ENCODE peak calls at places on chromosomes 6 and 20, in four cellular contexts. Z is GM12865, Y is tibial artery, G is IMR-90. U is an unnamed sample.

GRCh38 chr6:98747960-98748359 is 86.4 kb upstream of the POU3F2 start:
- DNase-seq in Z (no peak), Y (no peak), G (no peak), U (no peak)

GRCh38 chr6:168132531-168133184 is 53.6 kb upstream of the FRMD1 start:
- DNase-seq in Z (no peak), Y (peak), G (peak), U (no peak)

GRCh38 chr6:133704371-133704770 is 184.5 kb upstream of the TCF21 start:
- DNase-seq in Z (no peak), Y (no peak), G (peak), U (no peak)

GRCh38 chr20:5608448-5609161 is 141.6 kb upstream of the SHLD1 start:
- DNase-seq in Z (peak), Y (no peak), G (peak), U (no peak)

GRCh38 chr6:4447646-4448315 is 312.4 kb upstream of the ECI2 start:
- DNase-seq in Z (no peak), Y (no peak), G (peak), U (no peak)

GRCh38 chr6:34025112-34025807 is 120.6 kb downstream of the GRM4 start:
- DNase-seq in Z (no peak), Y (no peak), G (no peak), U (no peak)

GRCh38 chr6:167100241-167100674 is 22.6 kb upstream of the CCR6 start:
- DNase-seq in Z (no peak), Y (no peak), G (no peak), U (no peak)

GRCh38 chr6:158642097-158642601 is 2.4 kb downstream of the DYNLT1 start:
- DNase-seq in Z (no peak), Y (no peak), G (peak), U (no peak)

GRCh38 chr20:3563548-3564177 is 92.8 kb downstream of the ATRN start:
- DNase-seq in Z (peak), Y (no peak), G (peak), U (no peak)

GRCh38 chr20:38125157-38126056 is 39.7 kb downstream of the TGM2 start:
- DNase-seq in Z (no peak), Y (peak), G (peak), U (no peak)

GRCh38 chr6:140566706-140567330 is 1192.4 kb upstream of the CITED2 start:
- DNase-seq in Z (no peak), Y (no peak), G (peak), U (no peak)

GRCh38 chr6:25987845-25988244 is 25.2 kb downstream of the TRIM38 start:
- DNase-seq in Z (no peak), Y (no peak), G (no peak), U (no peak)

GRCh38 chr6:163782436-163783003 is 368.0 kb downstream of the QKI start:
- DNase-seq in Z (peak), Y (no peak), G (no peak), U (peak)

DNA sequence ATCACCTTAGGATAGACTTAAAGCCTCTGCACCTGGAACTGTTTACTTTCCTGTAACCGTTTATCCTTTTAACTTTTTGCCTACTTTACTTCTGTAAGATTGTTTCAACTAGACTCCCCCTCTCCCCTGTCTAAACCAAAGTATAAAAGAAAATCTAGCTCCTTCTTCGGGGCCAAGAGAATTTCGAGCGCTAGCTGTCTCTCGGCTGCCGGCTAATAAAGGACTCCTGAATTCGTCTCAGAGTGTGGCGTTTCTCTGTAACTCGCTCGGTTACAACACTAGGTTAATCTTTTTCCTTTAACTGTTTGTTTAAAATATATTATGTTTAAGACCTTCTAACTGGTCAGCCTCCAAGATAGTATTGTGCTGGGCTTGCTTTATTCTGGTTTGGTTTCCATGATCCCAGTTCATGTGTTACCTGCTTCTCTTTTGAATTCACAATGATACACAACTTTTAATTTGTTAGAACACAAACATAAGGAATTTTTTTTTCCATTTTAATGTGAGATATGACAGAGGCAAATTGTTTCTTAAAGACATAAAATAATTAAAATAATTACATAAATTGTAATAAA is 8.7 kb upstream of the NQO2 start:
- DNase-seq in Z (no peak), Y (no peak), G (no peak), U (no peak)
- H3K4me3 ChIP-seq in Z (no peak), Y (peak), G (peak), U (no peak)

DNA sequence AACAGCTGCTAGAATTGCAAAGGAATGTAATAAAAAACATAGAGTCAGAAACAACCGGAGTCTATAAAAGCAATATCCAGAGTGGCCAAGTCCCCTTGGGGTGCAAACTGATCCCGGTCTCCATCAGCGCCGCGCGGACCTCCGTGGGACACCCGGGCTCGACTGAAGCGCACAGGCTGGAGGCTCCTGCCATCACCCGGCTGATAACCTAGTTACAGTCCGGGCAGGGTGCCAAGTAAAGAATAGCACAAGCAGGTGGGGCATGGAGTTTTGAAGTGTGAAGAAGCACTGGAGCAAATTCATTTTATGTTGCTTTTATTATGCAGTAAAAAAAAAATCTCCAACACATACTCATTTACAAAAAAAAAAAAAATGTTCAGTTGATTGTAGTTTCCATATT is 205.1 kb upstream of the GMDS start:
- DNase-seq in Z (no peak), Y (no peak), G (no peak), U (no peak)
- TF ChIP-seq CTCF in Z (no peak), Y (no peak), G (no peak), U (no peak)

GRCh38 chr6:129398764-129399163 is 311.2 kb downstream of the ARHGAP18 start:
- DNase-seq in Z (no peak), Y (no peak), G (no peak), U (no peak)

DNA sequence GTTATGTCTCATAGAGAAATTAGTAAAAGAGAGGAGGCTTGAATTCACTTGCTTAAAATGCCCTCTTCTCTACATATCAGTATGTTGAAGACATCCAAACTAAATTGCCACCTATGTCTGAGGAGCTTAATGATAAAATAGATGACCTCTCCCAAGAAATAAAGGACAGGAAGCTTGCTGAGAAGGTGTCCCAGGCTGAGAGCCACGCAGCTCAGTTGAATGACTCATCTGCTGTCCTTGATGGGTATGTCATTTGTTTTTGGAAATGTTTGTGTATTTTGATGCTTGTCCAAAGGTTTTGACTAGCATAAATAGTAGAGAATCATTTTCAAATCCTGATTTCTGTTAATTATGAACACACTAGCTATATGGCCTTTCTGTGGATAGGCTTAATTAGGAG is 307.7 kb downstream of the ARHGAP18 start:
- DNase-seq in Z (no peak), Y (no peak), G (peak), U (no peak)
- H3K4me3 ChIP-seq in Z (no peak), Y (no peak), G (no peak), U (no peak)

GRCh38 chr20:56445130-56445529 is 23.3 kb upstream of the RTF2 start:
- DNase-seq in Z (no peak), Y (no peak), G (no peak), U (no peak)
- TF ChIP-seq CTCF in Z (no peak), Y (no peak), G (no peak), U (no peak)

GRCh38 chr6:125596020-125596419 is 153.4 kb upstream of the HEY2 start:
- DNase-seq in Z (no peak), Y (no peak), G (no peak), U (no peak)
- H3K4me3 ChIP-seq in Z (no peak), Y (no peak), G (no peak), U (no peak)

GRCh38 chr20:8443464-8444072 is 311.5 kb downstream of the PLCB1 start:
- DNase-seq in Z (no peak), Y (no peak), G (no peak), U (no peak)
- TF ChIP-seq CTCF in Z (no peak), Y (no peak), G (no peak), U (no peak)

GRCh38 chr6:42140756-42141602 is 1.4 kb downstream of the C6orf132 start:
- DNase-seq in Z (no peak), Y (peak), G (no peak), U (no peak)
- H3K4me3 ChIP-seq in Z (no peak), Y (no peak), G (no peak), U (no peak)

DNA sequence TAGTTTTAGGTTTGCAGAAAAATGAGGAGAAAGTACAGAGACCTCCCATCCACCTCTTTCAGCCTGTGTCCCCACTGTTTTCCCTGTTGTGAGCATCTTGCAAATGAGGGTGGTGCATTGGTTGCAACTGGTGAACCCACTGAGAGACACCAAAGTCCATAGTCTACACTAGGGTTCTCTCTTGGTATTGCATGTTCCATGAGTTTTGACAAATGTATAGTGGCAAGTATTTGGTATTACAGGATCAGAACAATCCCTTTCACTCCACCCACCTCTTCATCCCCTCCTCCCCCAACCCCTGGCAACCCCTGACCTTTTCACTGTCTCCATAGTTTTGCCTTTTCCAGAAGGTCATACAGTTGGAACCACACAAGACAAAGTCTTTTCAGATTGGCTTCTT is 20.1 kb downstream of the ZNF831 start:
- DNase-seq in Z (no peak), Y (no peak), G (no peak), U (no peak)
- TF ChIP-seq CTCF in Z (no peak), Y (no peak), G (no peak), U (no peak)

U was measured in GM12864.